ENCODE peak calls at places on chromosomes 11 and 22, in seven cellular contexts. One of them, this sample, is unnamed.
A peak's percentile ranks its signal among the peaks of the same experiment; 100 is the strongest.

GRCh38 chr11:77411238-77411637 is 62.7 kb downstream of the PAK1 start:
- DNase-seq in GM10248: peak; percentile 28
- DNase-seq in HepG2: no peak
- DNase-seq in lung: peak; percentile 34
- DNase-seq in left lung: peak; percentile 83
- DNase-seq in GM13976: peak; percentile 43
- DNase-seq in A549: peak; percentile 11
- DNase-seq in this sample: peak; percentile 43

GRCh38 chr11:63595296-63595695 is 18.9 kb downstream of the PLAAT3 start:
- DNase-seq in GM10248: no peak
- DNase-seq in HepG2: no peak
- DNase-seq in lung: no peak
- DNase-seq in left lung: no peak
- DNase-seq in GM13976: no peak
- DNase-seq in A549: no peak
- DNase-seq in this sample: no peak

GRCh38 chr11:64369440-64370135 is 10.6 kb downstream of the RPS6KA4 start:
- DNase-seq in GM10248: no peak
- DNase-seq in HepG2: no peak
- DNase-seq in lung: no peak
- DNase-seq in left lung: peak; percentile 72
- DNase-seq in GM13976: no peak
- DNase-seq in A549: no peak
- DNase-seq in this sample: no peak

GRCh38 chr11:58900479-58901420 is 38.5 kb upstream of the GLYATL1 start:
- DNase-seq in GM10248: peak; percentile 54
- DNase-seq in HepG2: peak; percentile 56
- DNase-seq in lung: peak; percentile 74
- DNase-seq in left lung: peak; percentile 83
- DNase-seq in GM13976: peak; percentile 66
- DNase-seq in A549: peak; percentile 85
- DNase-seq in this sample: peak; percentile 64

GRCh38 chr22:23685205-23685784 is 5.5 kb upstream of the RGL4 start:
- DNase-seq in GM10248: no peak
- DNase-seq in HepG2: no peak
- DNase-seq in lung: no peak
- DNase-seq in left lung: no peak
- DNase-seq in GM13976: no peak
- DNase-seq in A549: no peak
- DNase-seq in this sample: no peak

GRCh38 chr11:12167098-12167999 is 57.0 kb downstream of the MICAL2 start:
- DNase-seq in GM10248: no peak
- DNase-seq in HepG2: peak; percentile 78
- DNase-seq in lung: peak; percentile 72
- DNase-seq in left lung: peak; percentile 73
- DNase-seq in GM13976: no peak
- DNase-seq in A549: peak; percentile 92
- DNase-seq in this sample: peak; percentile 33

GRCh38 chr11:75717608-75718403 is at the start of gene MOGAT2:
- DNase-seq in GM10248: no peak
- DNase-seq in HepG2: no peak
- DNase-seq in lung: no peak
- DNase-seq in left lung: peak; percentile 50
- DNase-seq in GM13976: no peak
- DNase-seq in A549: no peak
- DNase-seq in this sample: no peak

GRCh38 chr11:130633466-130633865 is 185.0 kb downstream of the ADAMTS15 start:
- DNase-seq in GM10248: no peak
- DNase-seq in HepG2: no peak
- DNase-seq in lung: no peak
- DNase-seq in left lung: no peak
- DNase-seq in GM13976: no peak
- DNase-seq in A549: no peak
- DNase-seq in this sample: no peak

GRCh38 chr11:8311366-8311765 is 47.7 kb upstream of the LMO1 start:
- DNase-seq in GM10248: no peak
- DNase-seq in HepG2: no peak
- DNase-seq in lung: no peak
- DNase-seq in left lung: no peak
- DNase-seq in GM13976: no peak
- DNase-seq in A549: no peak
- DNase-seq in this sample: no peak

GRCh38 chr11:12403995-12404345 is 26.6 kb downstream of the PARVA start:
- DNase-seq in GM10248: no peak
- DNase-seq in HepG2: no peak
- DNase-seq in lung: no peak
- DNase-seq in left lung: no peak
- DNase-seq in GM13976: no peak
- DNase-seq in A549: no peak
- DNase-seq in this sample: no peak

GRCh38 chr11:110665689-110666465 is 46.4 kb downstream of the ARHGAP20 start:
- DNase-seq in GM10248: no peak
- DNase-seq in HepG2: no peak
- DNase-seq in lung: no peak
- DNase-seq in left lung: no peak
- DNase-seq in GM13976: no peak
- DNase-seq in A549: no peak
- DNase-seq in this sample: no peak

GRCh38 chr11:124070906-124071621 is 29.9 kb upstream of the OR10G7 start:
- DNase-seq in GM10248: peak; percentile 67
- DNase-seq in HepG2: peak; percentile 54
- DNase-seq in lung: peak; percentile 69
- DNase-seq in left lung: peak; percentile 75
- DNase-seq in GM13976: peak; percentile 71
- DNase-seq in A549: peak; percentile 71
- DNase-seq in this sample: peak; percentile 72

DNA sequence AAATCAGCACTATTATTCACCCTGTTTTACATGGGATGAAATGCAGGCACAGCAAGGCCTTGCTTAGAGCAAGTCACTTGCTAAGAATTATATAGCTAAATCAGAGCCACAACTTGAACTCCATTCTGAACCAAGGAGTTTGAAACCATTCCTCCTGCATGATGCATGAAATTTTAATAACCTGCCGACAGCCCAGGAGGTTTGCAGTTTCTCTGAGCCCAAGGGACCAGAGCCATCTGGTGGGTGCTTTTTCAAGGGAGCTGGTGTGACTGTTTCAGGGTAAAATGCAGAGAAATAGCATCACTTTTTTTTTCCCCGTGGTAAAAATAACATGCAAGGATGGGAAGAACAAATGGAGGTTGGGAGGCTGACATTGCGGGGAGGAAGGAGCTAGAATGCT is 22.9 kb downstream of the NAV2 start:
- DNase-seq in GM10248: no peak
- DNase-seq in HepG2: no peak
- DNase-seq in lung: no peak
- DNase-seq in left lung: no peak
- DNase-seq in GM13976: no peak
- DNase-seq in A549: no peak
- DNase-seq in this sample: no peak
- TF ChIP-seq CTCF in GM10248: no peak
- TF ChIP-seq CTCF in HepG2: no peak
- TF ChIP-seq CTCF in lung: no peak
- TF ChIP-seq CTCF in left lung: no peak
- TF ChIP-seq CTCF in GM13976: no peak
- TF ChIP-seq CTCF in A549: no peak
- TF ChIP-seq CTCF in this sample: no peak

GRCh38 chr22:19035474-19036228 is 86.6 kb downstream of the DGCR2 start:
- DNase-seq in GM10248: no peak
- DNase-seq in HepG2: no peak
- DNase-seq in lung: no peak
- DNase-seq in left lung: peak; percentile 50
- DNase-seq in GM13976: no peak
- DNase-seq in A549: peak; percentile 10
- DNase-seq in this sample: no peak
- TF ChIP-seq CTCF in GM10248: no peak
- TF ChIP-seq CTCF in HepG2: peak; percentile 28
- TF ChIP-seq CTCF in lung: no peak
- TF ChIP-seq CTCF in left lung: no peak
- TF ChIP-seq CTCF in GM13976: no peak
- TF ChIP-seq CTCF in A549: no peak
- TF ChIP-seq CTCF in this sample: no peak

GRCh38 chr11:70315726-70316125 is 45.2 kb downstream of the PPFIA1 start:
- DNase-seq in GM10248: no peak
- DNase-seq in HepG2: no peak
- DNase-seq in lung: no peak
- DNase-seq in left lung: no peak
- DNase-seq in GM13976: no peak
- DNase-seq in A549: no peak
- DNase-seq in this sample: no peak
- TF ChIP-seq CTCF in GM10248: no peak
- TF ChIP-seq CTCF in HepG2: no peak
- TF ChIP-seq CTCF in lung: no peak
- TF ChIP-seq CTCF in left lung: no peak
- TF ChIP-seq CTCF in GM13976: no peak
- TF ChIP-seq CTCF in A549: no peak
- TF ChIP-seq CTCF in this sample: no peak

DNA sequence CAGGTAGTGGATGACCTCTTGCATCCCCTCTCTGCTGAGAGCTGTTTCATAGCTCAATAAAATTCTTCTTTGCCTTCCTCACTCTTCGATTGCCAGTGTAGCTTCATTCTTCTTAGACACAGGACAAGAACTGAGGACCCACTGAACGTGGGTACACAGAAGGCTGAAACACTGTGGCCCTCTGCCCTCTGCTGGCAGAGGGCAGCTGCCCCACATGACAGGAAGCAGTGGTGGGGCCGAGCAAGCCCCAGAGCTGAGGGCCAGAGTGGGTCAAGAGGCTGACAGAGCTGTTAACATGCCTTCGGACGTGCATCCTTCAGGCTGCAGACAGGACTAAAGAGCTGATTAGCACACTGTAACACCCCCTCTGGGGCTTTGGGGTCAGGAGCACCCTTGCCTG is 15.6 kb downstream of the SMC1B start:
- DNase-seq in GM10248: no peak
- DNase-seq in HepG2: peak; percentile 17
- DNase-seq in lung: no peak
- DNase-seq in left lung: no peak
- DNase-seq in GM13976: no peak
- DNase-seq in A549: peak; percentile 18
- DNase-seq in this sample: peak; percentile 13
- TF ChIP-seq CTCF in GM10248: peak; percentile 9
- TF ChIP-seq CTCF in HepG2: peak; percentile 74
- TF ChIP-seq CTCF in lung: no peak
- TF ChIP-seq CTCF in left lung: no peak
- TF ChIP-seq CTCF in GM13976: peak; percentile 5
- TF ChIP-seq CTCF in A549: no peak
- TF ChIP-seq CTCF in this sample: peak; percentile 34

GRCh38 chr11:115629456-115630015 is 125.3 kb upstream of the CADM1 start:
- DNase-seq in GM10248: no peak
- DNase-seq in HepG2: no peak
- DNase-seq in lung: no peak
- DNase-seq in left lung: no peak
- DNase-seq in GM13976: no peak
- DNase-seq in A549: no peak
- DNase-seq in this sample: no peak
- TF ChIP-seq CTCF in GM10248: no peak
- TF ChIP-seq CTCF in HepG2: no peak
- TF ChIP-seq CTCF in lung: no peak
- TF ChIP-seq CTCF in left lung: no peak
- TF ChIP-seq CTCF in GM13976: no peak
- TF ChIP-seq CTCF in A549: no peak
- TF ChIP-seq CTCF in this sample: no peak

DNA sequence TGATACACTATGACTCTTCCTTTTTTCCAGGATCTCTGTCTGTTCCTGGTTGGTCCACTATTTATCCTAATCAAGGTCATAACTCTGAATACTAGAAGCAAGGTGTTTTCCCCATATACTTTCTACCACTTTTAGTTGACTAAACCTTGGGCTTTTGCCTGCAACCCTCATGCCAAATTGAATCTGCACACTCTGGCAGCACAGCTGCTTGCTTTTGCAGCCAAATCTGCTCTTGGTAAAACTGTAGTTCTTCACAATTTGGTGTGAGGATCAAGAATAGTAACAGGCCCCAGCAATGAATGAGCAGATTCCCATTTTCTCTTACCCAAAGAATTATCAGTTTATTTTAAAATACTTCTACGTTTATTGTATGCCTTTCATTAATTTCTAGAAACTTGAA is 586.5 kb upstream of the CNTN5 start:
- DNase-seq in GM10248: no peak
- DNase-seq in HepG2: no peak
- DNase-seq in lung: no peak
- DNase-seq in left lung: no peak
- DNase-seq in GM13976: no peak
- DNase-seq in A549: no peak
- DNase-seq in this sample: no peak
- TF ChIP-seq CTCF in GM10248: no peak
- TF ChIP-seq CTCF in HepG2: no peak
- TF ChIP-seq CTCF in lung: no peak
- TF ChIP-seq CTCF in left lung: no peak
- TF ChIP-seq CTCF in GM13976: no peak
- TF ChIP-seq CTCF in A549: no peak
- TF ChIP-seq CTCF in this sample: no peak

This sample was measured in activated CD8-positive, alpha-beta T cell treated with anti-CD3 and anti-CD28 coated beads for 36 hours.